ENCODE peak calls at places on chromosome 22, in ten cellular contexts. One of them, this sample, is unnamed.

GRCh38 chr22:23285734-23286133 is 105.4 kb downstream of the BCR start:
- DNase-seq in stimulated activated naive CD4-positive, alpha-beta T cell: no peak
- DNase-seq in activated CD4-positive, CD25-positive, alpha-beta regulatory T cell treated with anti-CD3 and anti-CD28 coated beads, Interleukin-2, amount 50 U/mL, for 72 hours: no peak
- DNase-seq in ovary: no peak
- DNase-seq in endothelial cell: no peak
- DNase-seq in fibroblast of pulmonary artery: peak
- DNase-seq in KBM-7: no peak
- DNase-seq in astrocyte of the spinal cord: peak
- DNase-seq in fibroblast of mammary gland: no peak
- DNase-seq in GM23338: no peak
- DNase-seq in this sample: no peak

GRCh38 chr22:31829505-31829904 is 75.7 kb downstream of the DEPDC5 start:
- DNase-seq in GM23338: no peak
- DNase-seq in endothelial cell: no peak
- DNase-seq in stimulated activated naive CD4-positive, alpha-beta T cell: no peak
- DNase-seq in activated CD4-positive, CD25-positive, alpha-beta regulatory T cell treated with anti-CD3 and anti-CD28 coated beads, Interleukin-2, amount 50 U/mL, for 72 hours: peak
- DNase-seq in fibroblast of pulmonary artery: peak
- DNase-seq in astrocyte of the spinal cord: peak
- DNase-seq in fibroblast of mammary gland: peak
- DNase-seq in ovary: no peak
- DNase-seq in KBM-7: peak
- DNase-seq in this sample: no peak

GRCh38 chr22:36052505-36052941 is 23.9 kb upstream of the RBFOX2 start:
- DNase-seq in fibroblast of mammary gland: peak
- DNase-seq in activated CD4-positive, CD25-positive, alpha-beta regulatory T cell treated with anti-CD3 and anti-CD28 coated beads, Interleukin-2, amount 50 U/mL, for 72 hours: no peak
- DNase-seq in fibroblast of pulmonary artery: peak
- DNase-seq in stimulated activated naive CD4-positive, alpha-beta T cell: no peak
- DNase-seq in endothelial cell: no peak
- DNase-seq in astrocyte of the spinal cord: no peak
- DNase-seq in ovary: no peak
- DNase-seq in KBM-7: no peak
- DNase-seq in GM23338: no peak
- DNase-seq in this sample: no peak

GRCh38 chr22:43811777-43812148 is 342 bp downstream of the EFCAB6 start:
- DNase-seq in stimulated activated naive CD4-positive, alpha-beta T cell: no peak
- DNase-seq in astrocyte of the spinal cord: no peak
- DNase-seq in fibroblast of mammary gland: peak
- DNase-seq in activated CD4-positive, CD25-positive, alpha-beta regulatory T cell treated with anti-CD3 and anti-CD28 coated beads, Interleukin-2, amount 50 U/mL, for 72 hours: no peak
- DNase-seq in GM23338: peak
- DNase-seq in KBM-7: no peak
- DNase-seq in fibroblast of pulmonary artery: peak
- DNase-seq in ovary: no peak
- DNase-seq in endothelial cell: no peak
- DNase-seq in this sample: no peak

GRCh38 chr22:30301995-30302809 is 12.9 kb upstream of the CASTOR1 start:
- DNase-seq in astrocyte of the spinal cord: peak
- DNase-seq in fibroblast of mammary gland: peak
- DNase-seq in stimulated activated naive CD4-positive, alpha-beta T cell: no peak
- DNase-seq in activated CD4-positive, CD25-positive, alpha-beta regulatory T cell treated with anti-CD3 and anti-CD28 coated beads, Interleukin-2, amount 50 U/mL, for 72 hours: no peak
- DNase-seq in KBM-7: peak
- DNase-seq in GM23338: no peak
- DNase-seq in ovary: no peak
- DNase-seq in fibroblast of pulmonary artery: peak
- DNase-seq in endothelial cell: no peak
- DNase-seq in this sample: peak

GRCh38 chr22:28484662-28485061 is 195.0 kb downstream of the TTC28 start:
- DNase-seq in GM23338: no peak
- DNase-seq in KBM-7: no peak
- DNase-seq in stimulated activated naive CD4-positive, alpha-beta T cell: no peak
- DNase-seq in ovary: no peak
- DNase-seq in astrocyte of the spinal cord: no peak
- DNase-seq in activated CD4-positive, CD25-positive, alpha-beta regulatory T cell treated with anti-CD3 and anti-CD28 coated beads, Interleukin-2, amount 50 U/mL, for 72 hours: no peak
- DNase-seq in endothelial cell: no peak
- DNase-seq in fibroblast of mammary gland: no peak
- DNase-seq in fibroblast of pulmonary artery: no peak
- DNase-seq in this sample: no peak

GRCh38 chr22:19105867-19106802 is 16.1 kb downstream of the DGCR2 start:
- DNase-seq in GM23338: peak
- DNase-seq in endothelial cell: peak
- DNase-seq in fibroblast of pulmonary artery: no peak
- DNase-seq in ovary: no peak
- DNase-seq in stimulated activated naive CD4-positive, alpha-beta T cell: peak
- DNase-seq in activated CD4-positive, CD25-positive, alpha-beta regulatory T cell treated with anti-CD3 and anti-CD28 coated beads, Interleukin-2, amount 50 U/mL, for 72 hours: no peak
- DNase-seq in fibroblast of mammary gland: no peak
- DNase-seq in KBM-7: peak
- DNase-seq in astrocyte of the spinal cord: no peak
- DNase-seq in this sample: no peak

GRCh38 chr22:50162391-50162956 is 8.1 kb upstream of the PANX2 start:
- DNase-seq in activated CD4-positive, CD25-positive, alpha-beta regulatory T cell treated with anti-CD3 and anti-CD28 coated beads, Interleukin-2, amount 50 U/mL, for 72 hours: no peak
- DNase-seq in endothelial cell: no peak
- DNase-seq in fibroblast of pulmonary artery: no peak
- DNase-seq in fibroblast of mammary gland: no peak
- DNase-seq in GM23338: no peak
- DNase-seq in KBM-7: peak
- DNase-seq in ovary: no peak
- DNase-seq in astrocyte of the spinal cord: no peak
- DNase-seq in stimulated activated naive CD4-positive, alpha-beta T cell: no peak
- DNase-seq in this sample: no peak

GRCh38 chr22:18000441-18001039 is 23.8 kb downstream of the MICAL3 start:
- DNase-seq in fibroblast of mammary gland: no peak
- DNase-seq in fibroblast of pulmonary artery: no peak
- DNase-seq in endothelial cell: peak
- DNase-seq in KBM-7: peak
- DNase-seq in ovary: peak
- DNase-seq in stimulated activated naive CD4-positive, alpha-beta T cell: no peak
- DNase-seq in GM23338: peak
- DNase-seq in activated CD4-positive, CD25-positive, alpha-beta regulatory T cell treated with anti-CD3 and anti-CD28 coated beads, Interleukin-2, amount 50 U/mL, for 72 hours: peak
- DNase-seq in astrocyte of the spinal cord: no peak
- DNase-seq in this sample: no peak

GRCh38 chr22:44181033-44181911 is 547 bp downstream of the PARVG start:
- DNase-seq in endothelial cell: no peak
- DNase-seq in fibroblast of mammary gland: no peak
- DNase-seq in KBM-7: peak
- DNase-seq in activated CD4-positive, CD25-positive, alpha-beta regulatory T cell treated with anti-CD3 and anti-CD28 coated beads, Interleukin-2, amount 50 U/mL, for 72 hours: peak
- DNase-seq in astrocyte of the spinal cord: no peak
- DNase-seq in ovary: no peak
- DNase-seq in GM23338: no peak
- DNase-seq in stimulated activated naive CD4-positive, alpha-beta T cell: peak
- DNase-seq in fibroblast of pulmonary artery: no peak
- DNase-seq in this sample: peak

GRCh38 chr22:37334461-37334858 is 52.2 kb downstream of the CYTH4 start:
- DNase-seq in endothelial cell: no peak
- DNase-seq in ovary: no peak
- DNase-seq in astrocyte of the spinal cord: no peak
- DNase-seq in fibroblast of pulmonary artery: no peak
- DNase-seq in KBM-7: no peak
- DNase-seq in GM23338: peak
- DNase-seq in fibroblast of mammary gland: no peak
- DNase-seq in stimulated activated naive CD4-positive, alpha-beta T cell: no peak
- DNase-seq in activated CD4-positive, CD25-positive, alpha-beta regulatory T cell treated with anti-CD3 and anti-CD28 coated beads, Interleukin-2, amount 50 U/mL, for 72 hours: no peak
- DNase-seq in this sample: no peak

This sample was measured in GF-D8.